ENCODE peak calls at places on chromosomes 12 and 14, in nine cellular contexts. One of them, this sample, is unnamed.
A peak's percentile ranks its signal among the peaks of the same experiment; 100 is the strongest.

GRCh38 chr14:22561661-22562579 is 27.1 kb downstream of the DAD1 start:
- DNase-seq in T1000: no peak
- DNase-seq in iPS DF 6.9: no peak
- DNase-seq in activated CD4-positive, alpha-beta T cell treated with anti-CD3 and anti-CD28 coated beads, Interleukin-2, amount 10 ng/mL, durations not matched to agents 7 days and 5 days: peak; percentile 89
- DNase-seq in fibroblast of mammary gland: no peak
- DNase-seq in neural progenitor cell: no peak
- DNase-seq in dorsolateral prefrontal cortex: no peak
- DNase-seq in GM10248: peak; percentile 24
- DNase-seq in NCI-H1105 treated with DMSO at 0.1 percent for 48 hours: no peak
- DNase-seq in this sample: no peak

GRCh38 chr14:49303952-49304516 is 282.1 kb downstream of the RPS29 start:
- DNase-seq in T1000: peak; percentile 31
- DNase-seq in iPS DF 6.9: peak; percentile 27
- DNase-seq in activated CD4-positive, alpha-beta T cell treated with anti-CD3 and anti-CD28 coated beads, Interleukin-2, amount 10 ng/mL, durations not matched to agents 7 days and 5 days: peak; percentile 29
- DNase-seq in fibroblast of mammary gland: peak; percentile 44
- DNase-seq in neural progenitor cell: peak; percentile 73
- DNase-seq in dorsolateral prefrontal cortex: peak; percentile 67
- DNase-seq in GM10248: no peak
- DNase-seq in NCI-H1105 treated with DMSO at 0.1 percent for 48 hours: peak; percentile 3
- DNase-seq in this sample: no peak

GRCh38 chr14:72894623-72895378 is 900 bp upstream of the DPF3 start:
- DNase-seq in T1000: no peak
- DNase-seq in iPS DF 6.9: no peak
- DNase-seq in activated CD4-positive, alpha-beta T cell treated with anti-CD3 and anti-CD28 coated beads, Interleukin-2, amount 10 ng/mL, durations not matched to agents 7 days and 5 days: no peak
- DNase-seq in fibroblast of mammary gland: no peak
- DNase-seq in neural progenitor cell: peak; percentile 59
- DNase-seq in dorsolateral prefrontal cortex: no peak
- DNase-seq in GM10248: no peak
- DNase-seq in NCI-H1105 treated with DMSO at 0.1 percent for 48 hours: no peak
- DNase-seq in this sample: no peak

GRCh38 chr12:72015895-72016294 is 77.2 kb downstream of the TPH2 start:
- DNase-seq in T1000: no peak
- DNase-seq in iPS DF 6.9: no peak
- DNase-seq in activated CD4-positive, alpha-beta T cell treated with anti-CD3 and anti-CD28 coated beads, Interleukin-2, amount 10 ng/mL, durations not matched to agents 7 days and 5 days: no peak
- DNase-seq in fibroblast of mammary gland: no peak
- DNase-seq in neural progenitor cell: no peak
- DNase-seq in dorsolateral prefrontal cortex: no peak
- DNase-seq in GM10248: no peak
- DNase-seq in NCI-H1105 treated with DMSO at 0.1 percent for 48 hours: no peak
- DNase-seq in this sample: no peak

GRCh38 chr14:45610303-45610702 is 357.3 kb upstream of the MIS18BP1 start:
- DNase-seq in T1000: no peak
- DNase-seq in iPS DF 6.9: no peak
- DNase-seq in activated CD4-positive, alpha-beta T cell treated with anti-CD3 and anti-CD28 coated beads, Interleukin-2, amount 10 ng/mL, durations not matched to agents 7 days and 5 days: no peak
- DNase-seq in fibroblast of mammary gland: peak; percentile 9
- DNase-seq in neural progenitor cell: peak; percentile 39
- DNase-seq in dorsolateral prefrontal cortex: no peak
- DNase-seq in GM10248: no peak
- DNase-seq in NCI-H1105 treated with DMSO at 0.1 percent for 48 hours: peak; percentile 45
- DNase-seq in this sample: peak; percentile 14

GRCh38 chr12:44286336-44286735 is 450.5 kb downstream of the TMEM117 start:
- DNase-seq in T1000: no peak
- DNase-seq in iPS DF 6.9: no peak
- DNase-seq in activated CD4-positive, alpha-beta T cell treated with anti-CD3 and anti-CD28 coated beads, Interleukin-2, amount 10 ng/mL, durations not matched to agents 7 days and 5 days: no peak
- DNase-seq in fibroblast of mammary gland: peak; percentile 49
- DNase-seq in neural progenitor cell: no peak
- DNase-seq in dorsolateral prefrontal cortex: no peak
- DNase-seq in GM10248: no peak
- DNase-seq in NCI-H1105 treated with DMSO at 0.1 percent for 48 hours: peak; percentile 21
- DNase-seq in this sample: no peak

GRCh38 chr12:14157129-14157747 is 175.8 kb upstream of the GRIN2B start:
- DNase-seq in T1000: no peak
- DNase-seq in iPS DF 6.9: no peak
- DNase-seq in activated CD4-positive, alpha-beta T cell treated with anti-CD3 and anti-CD28 coated beads, Interleukin-2, amount 10 ng/mL, durations not matched to agents 7 days and 5 days: no peak
- DNase-seq in fibroblast of mammary gland: no peak
- DNase-seq in neural progenitor cell: no peak
- DNase-seq in dorsolateral prefrontal cortex: no peak
- DNase-seq in GM10248: peak; percentile 79
- DNase-seq in NCI-H1105 treated with DMSO at 0.1 percent for 48 hours: peak; percentile 32
- DNase-seq in this sample: no peak

GRCh38 chr12:120468271-120468845 is 1.2 kb downstream of the SRSF9 start:
- DNase-seq in T1000: no peak
- DNase-seq in iPS DF 6.9: no peak
- DNase-seq in activated CD4-positive, alpha-beta T cell treated with anti-CD3 and anti-CD28 coated beads, Interleukin-2, amount 10 ng/mL, durations not matched to agents 7 days and 5 days: peak; percentile 24
- DNase-seq in fibroblast of mammary gland: peak; percentile 66
- DNase-seq in neural progenitor cell: peak; percentile 67
- DNase-seq in dorsolateral prefrontal cortex: no peak
- DNase-seq in GM10248: peak; percentile 34
- DNase-seq in NCI-H1105 treated with DMSO at 0.1 percent for 48 hours: no peak
- DNase-seq in this sample: no peak

GRCh38 chr14:68663385-68664076 is 129.3 kb downstream of the ZFP36L1 start:
- DNase-seq in T1000: no peak
- DNase-seq in iPS DF 6.9: no peak
- DNase-seq in activated CD4-positive, alpha-beta T cell treated with anti-CD3 and anti-CD28 coated beads, Interleukin-2, amount 10 ng/mL, durations not matched to agents 7 days and 5 days: no peak
- DNase-seq in fibroblast of mammary gland: peak; percentile 99
- DNase-seq in neural progenitor cell: no peak
- DNase-seq in dorsolateral prefrontal cortex: no peak
- DNase-seq in GM10248: peak; percentile 68
- DNase-seq in NCI-H1105 treated with DMSO at 0.1 percent for 48 hours: no peak
- DNase-seq in this sample: no peak

This sample was measured in HS-27A.